ENCODE peak calls at places on chromosomes 16 and 17, in four cellular contexts. B, Z, J and X are unnamed samples. For H3K4me1, the result is how much of the 10 kb centered on the place peaks cover.

GRCh38 chr17:4625181-4625601 is 16.3 kb downstream of the ALOX15 start:
- DNase-seq in Z (no peak), B (no peak), J (no peak), X (no peak)

GRCh38 chr17:53996896-53997295 is 174.2 kb downstream of the KIF2B start:
- DNase-seq in B (no peak), Z (no peak), J (no peak), X (no peak)

GRCh38 chr17:64006361-64007088 is 8.4 kb downstream of the PRR29 start:
- DNase-seq in J (no peak), Z (peak), B (peak), X (peak)

GRCh38 chr16:54248863-54249710 is 37.5 kb downstream of the IRX3 start:
- DNase-seq in J (no peak), Z (no peak), B (no peak), X (no peak)

GRCh38 chr17:40922239-40922638 is 15.2 kb downstream of the KRT23 start:
- DNase-seq in J (peak), Z (no peak), B (no peak), X (no peak)

GRCh38 chr16:84810518-84811273 is 9.1 kb upstream of the CRISPLD2 start:
- DNase-seq in Z (no peak), J (no peak), B (peak), X (no peak)

GRCh38 chr17:14125518-14126125 is 56.3 kb downstream of the COX10 start:
- DNase-seq in J (no peak), Z (no peak), B (no peak), X (no peak)

GRCh38 chr17:37642706-37643105 is 540 bp downstream of the DDX52 start:
- DNase-seq in B (no peak), Z (no peak), J (peak), X (no peak)

GRCh38 chr17:7437369-7437863 is 1.9 kb upstream of the FGF11 start:
- DNase-seq in Z (no peak), J (no peak), B (no peak), X (no peak)

GRCh38 chr16:8683640-8684039 is 9.2 kb downstream of the ABAT start:
- DNase-seq in B (no peak), J (no peak), Z (no peak), X (no peak)

GRCh38 chr17:10790491-10791401 is 13.2 kb downstream of the TMEM238L start:
- DNase-seq in Z (no peak), J (no peak), B (no peak), X (no peak)

GRCh38 chr16:76532188-76532973 is 255.2 kb downstream of the CNTNAP4 start:
- DNase-seq in B (no peak), J (no peak), Z (no peak), X (no peak)

GRCh38 chr17:79814966-79815835 is 18.3 kb upstream of the CBX8 start:
- DNase-seq in B (no peak), Z (peak), J (no peak), X (peak)

GRCh38 chr17:47850373-47850691 is 631 bp downstream of the SP6 start:
- DNase-seq in J (no peak), Z (no peak), B (no peak), X (no peak)

GRCh38 chr17:32515677-32516383 is 29.0 kb downstream of the CDK5R1 start:
- DNase-seq in J (no peak), B (no peak), Z (no peak), X (no peak)

GRCh38 chr16:35798885-35799426 is 2339.5 kb downstream of the TP53TG3F start:
- DNase-seq in Z (no peak), B (no peak), J (no peak), X (no peak)

GRCh38 chr16:57887711-57888110 is 83.2 kb downstream of the CNGB1 start:
- DNase-seq in J (no peak), Z (no peak), B (no peak), X (no peak)

GRCh38 chr16:56964243-56965148 is 2.7 kb downstream of the CETP start:
- DNase-seq in J (peak), Z (no peak), B (peak), X (peak)

GRCh38 chr17:61275395-61275794 is 124.2 kb upstream of the TBX2 start:
- DNase-seq in Z (no peak), J (no peak), B (no peak), X (no peak)

GRCh38 chr16:20928774-20929411 is 28.3 kb downstream of the LYRM1 start:
- DNase-seq in B (no peak), J (no peak), Z (no peak), X (no peak)

GRCh38 chr17:28744802-28745051 is 916 bp downstream of the TRAF4 start:
- DNase-seq in J (no peak), Z (no peak), B (no peak), X (no peak)

GRCh38 chr17:28746611-28747045 is 2.8 kb downstream of the TRAF4 start:
- DNase-seq in J (no peak), Z (no peak), B (peak), X (peak)

GRCh38 chr17:28744104-28744801 is 442 bp downstream of the TRAF4 start:
- DNase-seq in Z (no peak), B (peak), J (peak), X (peak)

GRCh38 chr17:28745777-28746473 is 2.1 kb downstream of the TRAF4 start:
- DNase-seq in Z (peak), J (no peak), B (peak), X (no peak)

GRCh38 chr17:28745052-28745776 is 1.4 kb downstream of the TRAF4 start:
- DNase-seq in Z (no peak), B (peak), J (no peak), X (peak)
- H3K4me1 ChIP-seq in Z (under half), B (under half), J (half or more), X (under half)

DNA sequence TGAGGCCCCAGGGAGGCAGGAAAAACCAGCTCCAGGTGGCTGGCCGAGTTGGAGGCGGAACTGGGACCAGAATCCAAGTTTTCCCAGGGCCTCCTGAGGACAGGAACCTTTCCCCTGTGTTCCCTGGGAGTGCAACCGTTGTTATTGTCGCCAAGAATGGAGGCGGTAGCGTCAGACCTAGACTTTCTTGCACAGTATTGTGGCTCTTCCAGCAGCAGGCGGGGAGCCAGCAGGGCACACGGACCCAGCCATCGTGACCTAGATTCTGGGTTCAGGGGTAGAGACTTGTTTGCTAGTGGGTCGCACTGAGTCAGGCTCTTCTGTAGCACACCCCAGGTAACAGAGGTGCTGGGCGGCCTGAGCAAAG is 667 bp upstream of the KIF19 start:
- DNase-seq in J (no peak), Z (no peak), B (peak), X (no peak)
- H3K4me3 ChIP-seq in J (no peak), Z (no peak), B (peak), X (peak)

GRCh38 chr16:75494696-75495601 is at the start of gene CHST6:
- DNase-seq in J (no peak), B (no peak), Z (no peak), X (no peak)
- H3K4me1 ChIP-seq in J (under half), B (under half), Z (under half), X (under half)

DNA sequence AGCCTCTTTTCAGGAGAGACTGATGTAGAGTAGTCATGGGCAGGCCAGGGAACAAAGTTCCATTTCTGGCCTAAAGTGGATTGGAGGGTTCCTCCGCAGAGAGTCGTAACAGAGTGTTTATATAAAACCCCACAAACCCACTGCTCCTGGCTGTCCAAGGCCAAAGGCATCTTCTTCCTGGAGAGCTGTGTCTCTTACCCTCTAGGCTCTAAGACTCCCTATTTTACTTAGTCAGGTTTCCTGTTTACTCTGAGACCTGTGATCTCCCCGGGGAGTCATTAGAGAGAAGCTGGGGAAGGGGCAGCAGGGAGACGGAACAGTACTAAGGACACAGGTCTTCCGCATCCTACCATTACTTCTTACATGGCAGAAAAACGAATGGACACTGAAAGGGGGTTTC is 69.5 kb downstream of the HIC1 start:
- DNase-seq in Z (no peak), B (no peak), J (no peak), X (no peak)
- H3K4me3 ChIP-seq in Z (no peak), B (no peak), J (no peak), X (no peak)

DNA sequence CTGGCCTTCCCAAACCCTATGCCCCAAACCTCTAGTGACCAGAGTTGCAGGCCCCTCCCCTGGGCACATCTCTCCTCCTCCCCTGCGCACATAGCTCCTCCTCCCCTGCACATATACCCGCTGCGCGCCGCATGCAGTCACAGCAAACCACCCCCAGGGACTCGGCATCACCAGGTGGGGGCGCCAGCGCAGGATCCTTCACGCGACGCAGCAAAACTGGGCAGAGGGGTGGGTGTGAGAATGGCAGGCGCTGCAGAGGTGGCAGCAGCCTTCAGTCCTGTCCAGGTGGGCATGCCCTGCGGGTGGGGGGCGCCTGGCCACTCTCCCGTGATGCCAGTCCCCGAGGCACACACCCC is 5.6 kb downstream of the CORO6 start:
- DNase-seq in J (peak), B (peak), Z (no peak), X (peak)
- H3K4me1 ChIP-seq in J (half or more), B (half or more), Z (under half), X (half or more)

GRCh38 chr17:81502471-81503017 is 10.1 kb downstream of the ACTG1 start:
- DNase-seq in J (no peak), Z (peak), B (no peak), X (no peak)
- H3K4me3 ChIP-seq in J (no peak), Z (no peak), B (no peak), X (no peak)

GRCh38 chr16:67393790-67394270 is 532 bp upstream of the TPPP3 start:
- DNase-seq in J (no peak), B (peak), Z (peak), X (no peak)
- H3K4me1 ChIP-seq in J (under half), B (under half), Z (under half), X (half or more)

GRCh38 chr17:39027440-39028035 is 60.3 kb upstream of the FBXO47 start:
- DNase-seq in J (no peak), Z (no peak), B (no peak), X (peak)
- H3K4me3 ChIP-seq in J (peak), Z (peak), B (peak), X (peak)